ENCODE peak calls at places on chromosomes 11 and 22, in nine cellular contexts. T is HCT116, R is GM12891, B is transverse colon, G is spleen, Q is HL-60, A is breast epithelium, I is prostate gland, V is SK-N-SH. E is an unnamed sample.

GRCh38 chr11:116078101-116078561 is 573.9 kb upstream of the CADM1 start:
- DNase-seq in Q (no peak), T (no peak), I (no peak), V (peak; percentile 59), R (no peak), G (no peak), A (no peak), B (no peak), E (no peak)

GRCh38 chr22:19187716-19188563 is 9.4 kb upstream of the SLC25A1 start:
- DNase-seq in Q (no peak), I (no peak), R (no peak), B (no peak), V (no peak), G (no peak), T (no peak), A (no peak), E (no peak)

GRCh38 chr22:32177221-32177765 is 18.2 kb upstream of the C22orf42 start:
- DNase-seq in V (no peak), G (no peak), A (no peak), T (no peak), B (no peak), R (no peak), I (no peak), Q (no peak), E (no peak)

GRCh38 chr11:113773092-113773415 is 438 bp downstream of the ZW10 start:
- DNase-seq in V (no peak), Q (peak; percentile 11), B (peak; percentile 29), A (peak; percentile 28), T (no peak), I (peak; percentile 35), G (no peak), R (no peak), E (no peak)

GRCh38 chr11:62497132-62497915 is 49.3 kb downstream of the AHNAK start:
- DNase-seq in T (peak; percentile 74), R (no peak), A (no peak), V (peak; percentile 66), Q (peak; percentile 52), G (no peak), I (peak; percentile 30), B (peak; percentile 62), E (no peak)

GRCh38 chr11:35367491-35367890 is 51.9 kb downstream of the SLC1A2 start:
- DNase-seq in I (no peak), V (no peak), G (no peak), A (no peak), Q (no peak), B (no peak), R (no peak), T (no peak), E (no peak)

GRCh38 chr11:61972796-61973602 is 5.6 kb upstream of the FTH1 start:
- DNase-seq in I (peak; percentile 69), V (no peak), R (no peak), T (no peak), Q (no peak), B (no peak), G (peak; percentile 71), A (peak; percentile 72), E (peak; percentile 78)

GRCh38 chr11:64900263-64900678 is 16.7 kb downstream of the ATG2A start:
- DNase-seq in Q (no peak), B (no peak), A (peak; percentile 68), G (no peak), T (no peak), I (no peak), V (no peak), R (no peak), E (no peak)

GRCh38 chr11:119928047-119928446 is 199.0 kb upstream of the NECTIN1 start:
- DNase-seq in A (no peak), Q (no peak), I (no peak), R (no peak), V (no peak), B (no peak), G (peak; percentile 4), T (no peak), E (no peak)

GRCh38 chr11:111792955-111793500 is 26.8 kb upstream of the PPP2R1B start:
- DNase-seq in V (no peak), B (no peak), Q (no peak), T (no peak), I (no peak), R (no peak), G (no peak), A (no peak), E (no peak)

GRCh38 chr11:82462588-82462987 is 271.1 kb downstream of the FAM181B start:
- DNase-seq in B (no peak), V (no peak), R (no peak), A (no peak), I (no peak), T (no peak), G (no peak), Q (no peak), E (no peak)

GRCh38 chr11:78802058-78802633 is 227.5 kb upstream of the NARS2 start:
- DNase-seq in I (peak; percentile 27), Q (no peak), R (no peak), T (no peak), A (no peak), B (no peak), V (no peak), G (no peak), E (no peak)

GRCh38 chr22:38006906-38007305 is 22.6 kb upstream of the SOX10 start:
- DNase-seq in V (no peak), B (no peak), Q (no peak), T (no peak), A (no peak), G (no peak), R (no peak), I (no peak), E (no peak)

GRCh38 chr22:37544955-37545702 is 15.2 kb upstream of the CDC42EP1 start:
- DNase-seq in I (no peak), V (peak; percentile 56), G (no peak), A (peak; percentile 82), Q (no peak), B (peak; percentile 88), T (no peak), R (peak; percentile 64), E (no peak)

GRCh38 chr22:40410272-40410671 is 39.9 kb downstream of the SGSM3 start:
- DNase-seq in A (no peak), B (no peak), G (no peak), V (no peak), R (no peak), Q (no peak), I (no peak), T (no peak), E (no peak)
- TF ChIP-seq POLR2AphosphoS5 in A (no peak), B (no peak), G (peak; percentile 12), V (no peak), R (no peak), Q (peak; percentile 24), I (no peak), T (no peak), E (no peak)

DNA sequence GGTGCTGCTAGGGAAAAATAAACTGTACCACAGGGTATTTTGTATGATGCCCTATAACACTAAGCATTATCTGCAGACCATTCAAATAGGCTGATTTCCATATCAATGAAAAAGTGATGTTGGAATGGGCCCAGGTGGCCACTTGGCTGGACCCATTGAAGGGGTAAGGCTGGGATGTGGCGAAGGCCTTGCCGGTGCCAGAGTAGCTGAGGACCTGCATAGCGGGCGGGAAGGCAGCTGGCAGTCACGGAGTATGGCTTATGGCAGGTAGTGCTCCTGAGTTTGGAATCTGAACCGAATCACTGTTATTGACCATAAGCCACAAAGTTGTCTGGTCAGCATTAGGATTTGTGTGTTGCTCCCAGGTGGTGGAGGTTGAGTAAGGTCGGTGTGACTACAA is 131.0 kb downstream of the MICAL2 start:
- DNase-seq in V (no peak), R (no peak), Q (no peak), B (no peak), G (no peak), I (no peak), T (no peak), A (no peak), E (no peak)
- TF ChIP-seq POLR2AphosphoS5 in V (no peak), R (no peak), Q (no peak), B (no peak), G (no peak), I (no peak), T (no peak), A (no peak), E (no peak)

GRCh38 chr22:49894321-49895072 is 23.7 kb downstream of the ALG12 start:
- DNase-seq in V (peak; percentile 37), R (no peak), B (no peak), A (no peak), G (peak; percentile 46), Q (no peak), I (no peak), T (no peak), E (no peak)
- TF ChIP-seq POLR2AphosphoS5 in V (no peak), R (no peak), B (no peak), A (no peak), G (peak; percentile 13), Q (peak; percentile 44), I (no peak), T (no peak), E (no peak)

GRCh38 chr11:134565343-134565891 is 153.4 kb upstream of the B3GAT1 start:
- DNase-seq in Q (no peak), R (no peak), T (no peak), V (no peak), B (no peak), A (no peak), G (no peak), I (no peak), E (no peak)
- TF ChIP-seq POLR2AphosphoS5 in Q (no peak), R (no peak), T (no peak), V (no peak), B (no peak), A (no peak), G (no peak), I (no peak), E (no peak)